ENCODE peak calls at places on chromosomes 1 and 21, in nine cellular contexts. One of them, this sample, is unnamed.

GRCh38 chr1:202806845-202807366 is 1.3 kb downstream of the KDM5B start:
- DNase-seq in left ventricle myocardium inferior: peak
- DNase-seq in renal cortical epithelial cell: no peak
- DNase-seq in stomach: no peak
- DNase-seq in activated gamma-delta T cell: no peak
- DNase-seq in Peyer's patch: no peak
- DNase-seq in H54: no peak
- DNase-seq in stimulated activated naive CD8-positive, alpha-beta T cell treated with anti-CD3 and anti-CD28 coated beads, Interleukin-15, amount 100 ng/mL, for 72 hours: peak
- DNase-seq in HEK293T: peak
- DNase-seq in this sample: peak

GRCh38 chr21:33299181-33299752 is 25.5 kb upstream of the IFNAR1 start:
- DNase-seq in left ventricle myocardium inferior: no peak
- DNase-seq in renal cortical epithelial cell: no peak
- DNase-seq in stomach: no peak
- DNase-seq in activated gamma-delta T cell: no peak
- DNase-seq in Peyer's patch: no peak
- DNase-seq in H54: no peak
- DNase-seq in stimulated activated naive CD8-positive, alpha-beta T cell treated with anti-CD3 and anti-CD28 coated beads, Interleukin-15, amount 100 ng/mL, for 72 hours: peak
- DNase-seq in HEK293T: no peak
- DNase-seq in this sample: peak

GRCh38 chr1:51689643-51690042 is 72.8 kb downstream of the OSBPL9 start:
- DNase-seq in left ventricle myocardium inferior: no peak
- DNase-seq in renal cortical epithelial cell: no peak
- DNase-seq in stomach: no peak
- DNase-seq in activated gamma-delta T cell: no peak
- DNase-seq in Peyer's patch: no peak
- DNase-seq in H54: no peak
- DNase-seq in stimulated activated naive CD8-positive, alpha-beta T cell treated with anti-CD3 and anti-CD28 coated beads, Interleukin-15, amount 100 ng/mL, for 72 hours: no peak
- DNase-seq in HEK293T: no peak
- DNase-seq in this sample: no peak

GRCh38 chr1:59368007-59368670 is 71.2 kb downstream of the FGGY start:
- DNase-seq in left ventricle myocardium inferior: no peak
- DNase-seq in renal cortical epithelial cell: no peak
- DNase-seq in stomach: no peak
- DNase-seq in activated gamma-delta T cell: no peak
- DNase-seq in Peyer's patch: no peak
- DNase-seq in H54: no peak
- DNase-seq in stimulated activated naive CD8-positive, alpha-beta T cell treated with anti-CD3 and anti-CD28 coated beads, Interleukin-15, amount 100 ng/mL, for 72 hours: no peak
- DNase-seq in HEK293T: no peak
- DNase-seq in this sample: no peak

GRCh38 chr1:246579818-246580217 is 13.6 kb downstream of the CNST start:
- DNase-seq in left ventricle myocardium inferior: no peak
- DNase-seq in renal cortical epithelial cell: no peak
- DNase-seq in stomach: no peak
- DNase-seq in activated gamma-delta T cell: no peak
- DNase-seq in Peyer's patch: no peak
- DNase-seq in H54: no peak
- DNase-seq in stimulated activated naive CD8-positive, alpha-beta T cell treated with anti-CD3 and anti-CD28 coated beads, Interleukin-15, amount 100 ng/mL, for 72 hours: no peak
- DNase-seq in HEK293T: no peak
- DNase-seq in this sample: no peak

GRCh38 chr1:74463301-74463988 is 49.0 kb downstream of the LRRC53 start:
- DNase-seq in left ventricle myocardium inferior: no peak
- DNase-seq in renal cortical epithelial cell: peak
- DNase-seq in stomach: no peak
- DNase-seq in activated gamma-delta T cell: no peak
- DNase-seq in Peyer's patch: no peak
- DNase-seq in H54: no peak
- DNase-seq in stimulated activated naive CD8-positive, alpha-beta T cell treated with anti-CD3 and anti-CD28 coated beads, Interleukin-15, amount 100 ng/mL, for 72 hours: no peak
- DNase-seq in HEK293T: no peak
- DNase-seq in this sample: no peak

GRCh38 chr1:194033646-194034045 is 847.2 kb upstream of the B3GALT2 start:
- DNase-seq in left ventricle myocardium inferior: no peak
- DNase-seq in renal cortical epithelial cell: no peak
- DNase-seq in stomach: no peak
- DNase-seq in activated gamma-delta T cell: no peak
- DNase-seq in Peyer's patch: no peak
- DNase-seq in H54: no peak
- DNase-seq in stimulated activated naive CD8-positive, alpha-beta T cell treated with anti-CD3 and anti-CD28 coated beads, Interleukin-15, amount 100 ng/mL, for 72 hours: no peak
- DNase-seq in HEK293T: no peak
- DNase-seq in this sample: no peak

GRCh38 chr21:31142600-31142999 is 104.3 kb upstream of the KRTAP19-8 start:
- DNase-seq in left ventricle myocardium inferior: no peak
- DNase-seq in renal cortical epithelial cell: peak
- DNase-seq in stomach: no peak
- DNase-seq in activated gamma-delta T cell: no peak
- DNase-seq in Peyer's patch: no peak
- DNase-seq in H54: no peak
- DNase-seq in stimulated activated naive CD8-positive, alpha-beta T cell treated with anti-CD3 and anti-CD28 coated beads, Interleukin-15, amount 100 ng/mL, for 72 hours: no peak
- DNase-seq in HEK293T: no peak
- DNase-seq in this sample: no peak

GRCh38 chr1:149888160-149888998 is 11.0 kb upstream of the BOLA1 start:
- DNase-seq in left ventricle myocardium inferior: peak
- DNase-seq in renal cortical epithelial cell: peak
- DNase-seq in stomach: peak
- DNase-seq in activated gamma-delta T cell: peak
- DNase-seq in Peyer's patch: peak
- DNase-seq in H54: peak
- DNase-seq in stimulated activated naive CD8-positive, alpha-beta T cell treated with anti-CD3 and anti-CD28 coated beads, Interleukin-15, amount 100 ng/mL, for 72 hours: peak
- DNase-seq in HEK293T: peak
- DNase-seq in this sample: peak

GRCh38 chr1:226632169-226632884 is 83.8 kb downstream of the STUM start:
- DNase-seq in left ventricle myocardium inferior: no peak
- DNase-seq in renal cortical epithelial cell: no peak
- DNase-seq in stomach: no peak
- DNase-seq in activated gamma-delta T cell: no peak
- DNase-seq in Peyer's patch: peak
- DNase-seq in H54: no peak
- DNase-seq in stimulated activated naive CD8-positive, alpha-beta T cell treated with anti-CD3 and anti-CD28 coated beads, Interleukin-15, amount 100 ng/mL, for 72 hours: no peak
- DNase-seq in HEK293T: no peak
- DNase-seq in this sample: no peak

GRCh38 chr21:41766051-41766882 is 585 bp downstream of the RIPK4 start:
- DNase-seq in left ventricle myocardium inferior: no peak
- DNase-seq in renal cortical epithelial cell: no peak
- DNase-seq in stomach: no peak
- DNase-seq in activated gamma-delta T cell: no peak
- DNase-seq in Peyer's patch: no peak
- DNase-seq in H54: no peak
- DNase-seq in stimulated activated naive CD8-positive, alpha-beta T cell treated with anti-CD3 and anti-CD28 coated beads, Interleukin-15, amount 100 ng/mL, for 72 hours: no peak
- DNase-seq in HEK293T: no peak
- DNase-seq in this sample: no peak

GRCh38 chr1:201937624-201938212 is 8.6 kb downstream of the LMOD1 start:
- DNase-seq in left ventricle myocardium inferior: no peak
- DNase-seq in renal cortical epithelial cell: peak
- DNase-seq in stomach: no peak
- DNase-seq in activated gamma-delta T cell: no peak
- DNase-seq in Peyer's patch: no peak
- DNase-seq in H54: no peak
- DNase-seq in stimulated activated naive CD8-positive, alpha-beta T cell treated with anti-CD3 and anti-CD28 coated beads, Interleukin-15, amount 100 ng/mL, for 72 hours: no peak
- DNase-seq in HEK293T: no peak
- DNase-seq in this sample: no peak

GRCh38 chr21:36913247-36914169 is 53.0 kb downstream of the HLCS start:
- DNase-seq in left ventricle myocardium inferior: no peak
- DNase-seq in renal cortical epithelial cell: no peak
- DNase-seq in stomach: no peak
- DNase-seq in activated gamma-delta T cell: no peak
- DNase-seq in Peyer's patch: no peak
- DNase-seq in H54: no peak
- DNase-seq in stimulated activated naive CD8-positive, alpha-beta T cell treated with anti-CD3 and anti-CD28 coated beads, Interleukin-15, amount 100 ng/mL, for 72 hours: no peak
- DNase-seq in HEK293T: no peak
- DNase-seq in this sample: no peak

GRCh38 chr1:233326319-233326994 is 1.1 kb upstream of the MAP3K21 start:
- DNase-seq in left ventricle myocardium inferior: no peak
- DNase-seq in renal cortical epithelial cell: peak
- DNase-seq in stomach: no peak
- DNase-seq in activated gamma-delta T cell: no peak
- DNase-seq in Peyer's patch: no peak
- DNase-seq in H54: no peak
- DNase-seq in stimulated activated naive CD8-positive, alpha-beta T cell treated with anti-CD3 and anti-CD28 coated beads, Interleukin-15, amount 100 ng/mL, for 72 hours: no peak
- DNase-seq in HEK293T: no peak
- DNase-seq in this sample: no peak

GRCh38 chr1:52867060-52867845 is 24.7 kb downstream of the ZYG11A start:
- DNase-seq in left ventricle myocardium inferior: no peak
- DNase-seq in renal cortical epithelial cell: no peak
- DNase-seq in stomach: no peak
- DNase-seq in activated gamma-delta T cell: no peak
- DNase-seq in Peyer's patch: no peak
- DNase-seq in H54: no peak
- DNase-seq in stimulated activated naive CD8-positive, alpha-beta T cell treated with anti-CD3 and anti-CD28 coated beads, Interleukin-15, amount 100 ng/mL, for 72 hours: no peak
- DNase-seq in HEK293T: no peak
- DNase-seq in this sample: no peak

GRCh38 chr1:186231861-186232436 is 143.1 kb downstream of the TPR start:
- DNase-seq in left ventricle myocardium inferior: no peak
- DNase-seq in renal cortical epithelial cell: no peak
- DNase-seq in stomach: no peak
- DNase-seq in activated gamma-delta T cell: no peak
- DNase-seq in Peyer's patch: no peak
- DNase-seq in H54: no peak
- DNase-seq in stimulated activated naive CD8-positive, alpha-beta T cell treated with anti-CD3 and anti-CD28 coated beads, Interleukin-15, amount 100 ng/mL, for 72 hours: no peak
- DNase-seq in HEK293T: no peak
- DNase-seq in this sample: no peak

GRCh38 chr1:173779946-173780345 is 44.5 kb upstream of the DARS2 start:
- DNase-seq in left ventricle myocardium inferior: no peak
- DNase-seq in renal cortical epithelial cell: no peak
- DNase-seq in stomach: no peak
- DNase-seq in activated gamma-delta T cell: no peak
- DNase-seq in Peyer's patch: no peak
- DNase-seq in H54: no peak
- DNase-seq in stimulated activated naive CD8-positive, alpha-beta T cell treated with anti-CD3 and anti-CD28 coated beads, Interleukin-15, amount 100 ng/mL, for 72 hours: no peak
- DNase-seq in HEK293T: no peak
- DNase-seq in this sample: no peak

GRCh38 chr1:27650527-27651175 is 15.7 kb upstream of the FGR start:
- DNase-seq in left ventricle myocardium inferior: no peak
- DNase-seq in renal cortical epithelial cell: peak
- DNase-seq in stomach: no peak
- DNase-seq in activated gamma-delta T cell: no peak
- DNase-seq in Peyer's patch: no peak
- DNase-seq in H54: no peak
- DNase-seq in stimulated activated naive CD8-positive, alpha-beta T cell treated with anti-CD3 and anti-CD28 coated beads, Interleukin-15, amount 100 ng/mL, for 72 hours: no peak
- DNase-seq in HEK293T: no peak
- DNase-seq in this sample: no peak

GRCh38 chr1:212700597-212700891 is 904 bp upstream of the BATF3 start:
- DNase-seq in left ventricle myocardium inferior: no peak
- DNase-seq in renal cortical epithelial cell: no peak
- DNase-seq in stomach: no peak
- DNase-seq in activated gamma-delta T cell: no peak
- DNase-seq in Peyer's patch: peak
- DNase-seq in H54: no peak
- DNase-seq in stimulated activated naive CD8-positive, alpha-beta T cell treated with anti-CD3 and anti-CD28 coated beads, Interleukin-15, amount 100 ng/mL, for 72 hours: no peak
- DNase-seq in HEK293T: no peak
- DNase-seq in this sample: no peak